ENCODE peak calls at places on chromosomes 13 and 19, in six cellular contexts. C is IMR-90; V is CD8-positive, alpha-beta T cell; E is heart right ventricle; W is Peyer's patch; F is heart left ventricle. B is an unnamed sample.

GRCh38 chr19:29311391-29311790 is 98.4 kb upstream of the UQCRFS1 start:
- DNase-seq in E (no peak), C (no peak), W (no peak), F (no peak), V (no peak), B (no peak)

GRCh38 chr13:20188649-20189553 is 3.8 kb downstream of the GJB2 start:
- DNase-seq in W (no peak), E (no peak), V (no peak), F (no peak), C (no peak), B (no peak)

GRCh38 chr19:8209111-8209964 is at the start of gene CERS4:
- DNase-seq in F (peak; percentile 84), C (peak; percentile 20), W (peak; percentile 88), V (peak; percentile 86), E (no peak), B (peak; percentile 72)

GRCh38 chr19:51724543-51724942 is 752 bp upstream of the HAS1 start:
- DNase-seq in W (no peak), E (no peak), F (peak; percentile 72), C (no peak), V (no peak), B (no peak)

GRCh38 chr13:20703785-20704458 is 423 bp downstream of the IL17D start:
- DNase-seq in V (peak; percentile 81), F (peak; percentile 81), E (peak; percentile 76), W (peak; percentile 88), C (peak; percentile 82), B (peak; percentile 73)

GRCh38 chr13:73429691-73430090 is 370.9 kb downstream of the KLF5 start:
- DNase-seq in W (no peak), F (no peak), V (no peak), E (no peak), C (peak; percentile 33), B (no peak)

GRCh38 chr19:50490991-50491472 is 14.4 kb upstream of the GARIN5A start:
- DNase-seq in E (no peak), F (peak; percentile 28), W (no peak), V (no peak), C (no peak), B (no peak)

GRCh38 chr13:97798836-97799235 is 154.6 kb upstream of the IPO5 start:
- DNase-seq in E (no peak), F (no peak), C (peak; percentile 15), W (no peak), V (no peak), B (no peak)

GRCh38 chr13:27023385-27023784 is 148.2 kb downstream of the USP12 start:
- DNase-seq in F (no peak), C (no peak), W (no peak), V (no peak), E (no peak), B (no peak)

GRCh38 chr13:102091231-102091630 is 310.6 kb downstream of the FGF14 start:
- DNase-seq in F (no peak), E (no peak), C (no peak), V (no peak), W (no peak), B (no peak)

GRCh38 chr19:50702870-50703829 is 16.5 kb downstream of the SHANK1 start:
- DNase-seq in V (no peak), C (peak; percentile 50), F (no peak), E (no peak), W (no peak), B (no peak)

GRCh38 chr13:112346899-112347229 is 29.3 kb upstream of the SPACA7 start:
- DNase-seq in C (no peak), F (no peak), V (no peak), E (no peak), W (no peak), B (no peak)

GRCh38 chr13:75771818-75772217 is 135.7 kb downstream of the LMO7 start:
- DNase-seq in V (no peak), C (peak; percentile 91), W (no peak), E (no peak), F (no peak), B (no peak)

GRCh38 chr13:37168922-37169321 is 63.5 kb upstream of the CSNK1A1L start:
- DNase-seq in F (no peak), V (no peak), W (no peak), E (no peak), C (no peak), B (no peak)

GRCh38 chr19:35430382-35431146 is 17.5 kb upstream of the FFAR2 start:
- DNase-seq in C (no peak), V (no peak), W (no peak), E (no peak), F (no peak), B (no peak)

GRCh38 chr19:10093295-10094186 is 7.4 kb downstream of the SHFL start:
- DNase-seq in V (no peak), F (no peak), C (no peak), W (peak; percentile 46), E (no peak), B (no peak)

GRCh38 chr19:11204943-11205349 is 7.6 kb upstream of the KANK2 start:
- DNase-seq in V (no peak), C (no peak), E (no peak), W (no peak), F (peak; percentile 57), B (no peak)

GRCh38 chr19:16325161-16325527 is 518 bp downstream of the KLF2 start:
- DNase-seq in C (no peak), E (peak; percentile 67), F (peak; percentile 70), V (peak; percentile 79), W (peak; percentile 74), B (peak; percentile 47)

GRCh38 chr13:30698488-30699005 is 36.8 kb upstream of the ALOX5AP start:
- DNase-seq in F (no peak), C (no peak), V (no peak), W (no peak), E (no peak), B (no peak)

GRCh38 chr19:17889609-17890214 is 18.0 kb downstream of the SLC5A5 start:
- DNase-seq in W (no peak), F (no peak), V (no peak), E (no peak), C (peak; percentile 37), B (no peak)

GRCh38 chr13:70310720-70311119 is 202.5 kb upstream of the KLHL1 start:
- DNase-seq in C (no peak), W (no peak), V (no peak), F (peak; percentile 15), E (no peak), B (no peak)

DNA sequence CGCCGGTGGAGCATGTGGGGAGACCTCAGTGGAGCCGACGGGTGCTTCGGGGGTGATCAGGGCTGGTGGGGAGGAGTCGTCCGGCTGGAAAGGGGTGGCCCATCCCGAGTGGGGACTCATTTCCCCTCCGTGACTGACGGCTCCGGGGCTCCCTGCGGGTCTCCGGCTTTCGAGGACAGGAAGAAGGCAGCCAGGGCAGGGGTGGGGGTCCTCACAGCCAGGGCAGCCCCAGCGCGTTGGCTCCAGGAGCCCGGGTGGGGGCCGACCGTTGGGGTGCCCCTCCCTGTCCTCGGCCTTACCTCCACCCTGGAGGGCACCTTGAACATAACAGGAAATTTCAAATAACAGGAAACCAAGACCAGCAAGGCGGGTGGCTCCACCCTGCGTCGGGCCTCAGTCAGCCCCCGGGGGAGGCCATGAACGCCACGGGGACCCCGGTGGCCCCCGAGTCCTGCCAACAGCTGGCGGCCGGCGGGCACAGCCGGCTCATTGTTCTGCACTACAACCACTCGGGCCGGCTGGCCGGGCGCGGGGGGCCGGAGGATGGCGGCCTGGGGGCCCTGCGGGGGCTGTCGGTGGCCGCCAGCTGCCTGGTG is at the start of gene S1PR4:
- DNase-seq in W (peak; percentile 85), V (peak; percentile 91), E (no peak), F (no peak), C (no peak), B (peak; percentile 72)
- TF ChIP-seq CTCF in W (peak; percentile 13), V (no peak), E (no peak), F (no peak), C (no peak), B (peak; percentile 46)

DNA sequence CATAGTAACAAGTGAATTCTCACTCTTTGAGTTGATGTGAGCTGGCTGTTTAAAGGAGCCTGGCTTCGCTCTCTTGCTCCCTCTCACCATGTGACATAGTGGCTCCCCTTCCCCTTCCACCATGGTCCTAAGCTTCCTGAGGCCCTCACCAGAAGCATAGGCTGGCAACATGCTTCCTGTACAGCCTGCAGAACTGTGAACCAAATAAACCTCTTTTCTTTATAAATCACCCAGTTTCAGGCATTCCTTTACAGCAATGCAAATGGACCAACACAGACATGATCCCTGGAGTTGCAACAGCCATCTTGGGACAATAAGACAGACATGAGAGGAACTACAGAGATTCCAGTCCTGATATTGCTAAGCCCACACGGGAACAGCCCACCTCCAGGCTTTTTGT is 12.6 kb downstream of the TEAD2 start:
- DNase-seq in V (no peak), W (no peak), C (no peak), E (no peak), F (no peak), B (no peak)
- H3K27me3 ChIP-seq in V (no peaks in the 10 kb centered on the region), W (no peaks in the 10 kb centered on the region), C (no peaks in the 10 kb centered on the region), E (no peaks in the 10 kb centered on the region), F (no peaks in the 10 kb centered on the region), B (no peaks in the 10 kb centered on the region)

DNA sequence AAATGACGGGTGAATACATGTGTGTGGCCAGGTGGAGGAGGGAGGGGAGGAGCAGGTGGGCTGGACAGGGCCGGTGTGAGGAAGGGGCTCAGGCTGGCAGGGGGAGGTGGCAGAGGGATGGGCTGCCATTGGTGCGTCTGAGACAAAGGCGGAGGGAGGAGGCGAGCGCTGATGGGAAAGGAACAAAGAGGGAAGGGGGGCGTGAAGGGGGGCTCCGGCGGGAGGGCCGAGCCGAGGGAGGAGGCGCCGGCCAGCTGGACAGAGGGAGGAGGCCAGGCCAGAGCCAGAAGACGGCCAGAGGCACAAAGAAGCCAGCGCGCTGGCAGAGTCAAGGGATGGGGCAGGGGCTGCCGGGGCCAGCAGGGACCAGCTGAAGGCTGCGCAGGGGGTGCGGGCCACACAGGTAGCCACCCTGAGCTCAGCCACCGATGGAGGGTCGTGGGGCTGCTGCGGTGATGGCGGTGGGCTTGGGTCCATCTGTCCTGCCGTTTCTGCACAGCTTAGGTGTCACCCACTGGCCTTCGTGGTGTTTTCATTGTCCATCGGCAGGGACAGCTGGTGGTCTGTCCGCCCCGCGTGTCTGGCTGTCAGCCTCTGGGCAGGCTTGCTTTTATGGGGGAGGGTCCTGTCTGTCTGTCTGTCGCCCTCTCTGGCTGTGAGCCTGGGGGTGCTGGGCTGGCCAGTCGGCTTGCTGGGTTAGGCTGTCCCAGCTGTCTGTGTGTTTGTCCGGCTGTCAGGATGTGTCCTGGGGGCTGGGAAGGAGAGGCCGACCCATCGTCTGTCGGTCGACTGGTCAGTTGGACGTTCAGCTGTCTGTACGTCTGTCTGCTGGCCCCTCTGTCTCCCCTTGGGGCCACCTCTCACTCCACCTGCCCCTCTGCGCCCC is 2.2 kb downstream of the APC2 start:
- DNase-seq in F (no peak), W (no peak), C (no peak), E (no peak), V (no peak), B (no peak)
- H3K9me3 ChIP-seq in F (no peaks in the 10 kb centered on the region), W (no peaks in the 10 kb centered on the region), C (no peaks in the 10 kb centered on the region), E (no peaks in the 10 kb centered on the region), V (no peaks in the 10 kb centered on the region), B (no peaks in the 10 kb centered on the region)

GRCh38 chr19:45446295-45446694 is 21.5 kb upstream of the FOSB start:
- DNase-seq in E (no peak), W (no peak), F (no peak), C (peak; percentile 52), V (no peak), B (no peak)

GRCh38 chr19:45445139-45445538 is 21.4 kb upstream of the ERCC1 start:
- DNase-seq in V (no peak), E (no peak), W (no peak), F (no peak), C (no peak), B (no peak)

GRCh38 chr19:45443462-45444317 is 20.0 kb upstream of the ERCC1 start:
- DNase-seq in V (peak; percentile 59), C (peak; percentile 82), E (peak; percentile 99), F (peak; percentile 99), W (peak; percentile 97), B (peak; percentile 39)

GRCh38 chr19:45442927-45443461 is 19.3 kb upstream of the ERCC1 start:
- DNase-seq in F (peak; percentile 67), V (no peak), C (peak; percentile 59), E (no peak), W (peak; percentile 78), B (no peak)

GRCh38 chr19:45444318-45445041 is 20.8 kb upstream of the ERCC1 start:
- DNase-seq in F (peak; percentile 97), W (peak; percentile 97), V (peak; percentile 79), C (peak; percentile 70), E (peak; percentile 98), B (peak; percentile 53)
- TF ChIP-seq CTCF in F (no peak), W (no peak), V (no peak), C (peak; percentile 9), E (no peak), B (no peak)

B was measured in CD4-positive, alpha-beta T cell.